ENCODE peak calls at places on chromosomes 4 and X, in ten cellular contexts. W is kidney epithelial cell; T is body of pancreas; J is MCF 10A; U is AG09319; I is tibial nerve; H is left ventricle myocardium inferior; B is OCI-LY7; L is astrocyte of the spinal cord; K is activated CD8-positive, alpha-beta T cell treated with anti-CD3 and anti-CD28 coated beads for 36 hours. F is an unnamed sample.

GRCh38 chrX:38154818-38155217 is 65.9 kb downstream of the SRPX start:
- DNase-seq in W (no peak), T (no peak), J (no peak), U (no peak), I (no peak), H (no peak), B (no peak), L (no peak), K (no peak), F (no peak)

GRCh38 chrX:103734125-103734760 is 23.5 kb downstream of the TMEM31 start:
- DNase-seq in W (no peak), T (no peak), J (peak), U (no peak), I (no peak), H (no peak), B (no peak), L (no peak), K (peak), F (no peak)

GRCh38 chrX:31563792-31564191 is 492.0 kb upstream of the FTHL17 start:
- DNase-seq in W (no peak), T (no peak), J (no peak), U (no peak), I (no peak), H (no peak), B (no peak), L (no peak), K (no peak), F (no peak)

GRCh38 chrX:30663317-30663716 is 10.1 kb downstream of the GK start:
- DNase-seq in W (no peak), T (no peak), J (no peak), U (no peak), I (no peak), H (no peak), B (no peak), L (no peak), K (no peak), F (no peak)

GRCh38 chr4:55931833-55932232 is 16.9 kb upstream of the CEP135 start:
- DNase-seq in W (no peak), T (no peak), J (no peak), U (no peak), I (no peak), H (no peak), B (no peak), L (no peak), K (no peak), F (no peak)

GRCh38 chr4:125011646-125012045 is 299.1 kb upstream of the ANKRD50 start:
- DNase-seq in W (no peak), T (no peak), J (no peak), U (no peak), I (no peak), H (no peak), B (no peak), L (no peak), K (no peak), F (no peak)

GRCh38 chrX:49876750-49877149 is 2.5 kb upstream of the USP27X start:
- DNase-seq in W (no peak), T (peak), J (peak), U (no peak), I (no peak), H (no peak), B (peak), L (peak), K (peak), F (peak)

GRCh38 chrX:139924696-139925094 is 8.2 kb downstream of the ATP11C start:
- DNase-seq in W (no peak), T (no peak), J (no peak), U (no peak), I (no peak), H (no peak), B (no peak), L (no peak), K (no peak), F (no peak)

GRCh38 chrX:11750051-11750450 is 8.0 kb upstream of the MSL3 start:
- DNase-seq in W (no peak), T (no peak), J (peak), U (no peak), I (no peak), H (no peak), B (no peak), L (no peak), K (no peak), F (no peak)

GRCh38 chr4:113604955-113605354 is 156.6 kb downstream of the CAMK2D start:
- DNase-seq in W (no peak), T (no peak), J (no peak), U (no peak), I (no peak), H (no peak), B (no peak), L (no peak), K (no peak), F (no peak)

GRCh38 chr4:55670695-55671094 is 34.6 kb upstream of the NMU start:
- DNase-seq in W (no peak), T (no peak), J (no peak), U (no peak), I (no peak), H (no peak), B (no peak), L (no peak), K (no peak), F (no peak)

GRCh38 chr4:26434030-26434639 is 56.1 kb downstream of the CCKAR start:
- DNase-seq in W (no peak), T (no peak), J (no peak), U (no peak), I (no peak), H (no peak), B (no peak), L (no peak), K (no peak), F (no peak)

GRCh38 chrX:141903400-141904155 is at the start of gene MAGEC1:
- DNase-seq in W (no peak), T (no peak), J (no peak), U (no peak), I (no peak), H (no peak), B (no peak), L (no peak), K (no peak), F (no peak)

GRCh38 chrX:130999360-130999759 is 58.8 kb upstream of the ARHGAP36 start:
- DNase-seq in W (no peak), T (no peak), J (no peak), U (no peak), I (no peak), H (no peak), B (no peak), L (no peak), K (no peak), F (no peak)

GRCh38 chrX:10119399-10119990 is 37.3 kb upstream of the CLCN4 start:
- DNase-seq in W (peak), T (peak), J (peak), U (peak), I (peak), H (no peak), B (peak), L (peak), K (peak), F (peak)

GRCh38 chrX:50877310-50877709 is 33.2 kb upstream of the BMP15 start:
- DNase-seq in W (no peak), T (no peak), J (peak), U (no peak), I (no peak), H (no peak), B (no peak), L (peak), K (no peak), F (no peak)

GRCh38 chr4:1249731-1250526 is 999 bp upstream of the CTBP1 start:
- DNase-seq in W (no peak), T (peak), J (no peak), U (no peak), I (no peak), H (no peak), B (no peak), L (peak), K (peak), F (no peak)

GRCh38 chrX:21691512-21692018 is 33.4 kb upstream of the KLHL34 start:
- DNase-seq in W (no peak), T (no peak), J (no peak), U (no peak), I (no peak), H (no peak), B (no peak), L (no peak), K (peak), F (no peak)

DNA sequence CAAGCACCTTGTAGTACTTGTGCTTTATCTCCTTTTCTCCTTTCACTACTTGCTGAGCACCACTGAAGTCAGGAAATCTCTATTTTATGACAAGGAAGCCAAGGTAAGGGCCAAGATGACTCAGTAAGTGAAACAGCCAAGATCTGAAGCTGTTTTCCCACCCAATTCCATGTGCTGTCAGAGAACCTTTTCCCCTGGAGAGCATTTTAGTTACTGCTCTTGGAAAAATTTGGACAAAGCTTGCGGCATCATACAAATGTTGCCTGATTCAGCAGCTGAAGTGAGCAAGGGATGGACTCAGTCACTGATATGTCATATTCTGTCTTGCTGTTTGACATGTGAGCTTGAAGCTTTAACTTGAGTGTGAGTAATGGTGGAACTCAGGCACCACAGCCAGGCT is 391.4 kb downstream of the RAB28 start:
- DNase-seq in W (no peak), T (no peak), J (peak), U (no peak), I (no peak), H (no peak), B (no peak), L (peak), K (no peak), F (no peak)
- TF ChIP-seq CTCF in W (no peak), T (no peak), J (no peak), U (no peak), I (no peak), H (no peak), B (no peak), L (no peak), K (no peak), F (no peak)

DNA sequence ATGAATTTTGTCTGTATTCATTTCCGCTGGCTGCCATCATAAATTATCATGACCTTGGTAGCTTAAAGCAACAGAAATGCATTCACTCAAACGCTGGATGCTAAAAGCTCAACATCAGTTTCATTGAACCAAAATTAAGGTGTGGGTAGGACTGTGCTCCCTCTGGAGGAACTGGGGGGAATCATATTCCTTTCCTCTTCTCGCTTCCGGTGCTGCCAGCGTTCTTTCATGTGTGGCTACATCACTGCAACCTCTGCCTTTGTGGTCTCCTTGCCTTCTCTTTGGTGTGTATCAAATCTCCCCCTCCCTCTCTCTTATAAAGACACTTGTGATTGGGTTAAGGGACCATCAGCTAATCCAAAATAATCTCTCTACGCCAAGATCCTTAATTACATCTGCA is 39.5 kb downstream of the NEIL3 start:
- DNase-seq in W (no peak), T (no peak), J (no peak), U (no peak), I (no peak), H (no peak), B (no peak), L (no peak), K (no peak), F (no peak)
- TF ChIP-seq CTCF in W (no peak), T (no peak), J (no peak), U (no peak), I (no peak), H (no peak), B (no peak), L (no peak), K (no peak), F (no peak)

GRCh38 chr4:41304221-41304620 is 47.5 kb downstream of the UCHL1 start:
- DNase-seq in W (no peak), T (peak), J (peak), U (no peak), I (no peak), H (no peak), B (no peak), L (no peak), K (no peak), F (no peak)
- TF ChIP-seq CTCF in W (no peak), T (no peak), J (no peak), U (no peak), I (no peak), H (no peak), B (no peak), L (no peak), K (no peak), F (no peak)

DNA sequence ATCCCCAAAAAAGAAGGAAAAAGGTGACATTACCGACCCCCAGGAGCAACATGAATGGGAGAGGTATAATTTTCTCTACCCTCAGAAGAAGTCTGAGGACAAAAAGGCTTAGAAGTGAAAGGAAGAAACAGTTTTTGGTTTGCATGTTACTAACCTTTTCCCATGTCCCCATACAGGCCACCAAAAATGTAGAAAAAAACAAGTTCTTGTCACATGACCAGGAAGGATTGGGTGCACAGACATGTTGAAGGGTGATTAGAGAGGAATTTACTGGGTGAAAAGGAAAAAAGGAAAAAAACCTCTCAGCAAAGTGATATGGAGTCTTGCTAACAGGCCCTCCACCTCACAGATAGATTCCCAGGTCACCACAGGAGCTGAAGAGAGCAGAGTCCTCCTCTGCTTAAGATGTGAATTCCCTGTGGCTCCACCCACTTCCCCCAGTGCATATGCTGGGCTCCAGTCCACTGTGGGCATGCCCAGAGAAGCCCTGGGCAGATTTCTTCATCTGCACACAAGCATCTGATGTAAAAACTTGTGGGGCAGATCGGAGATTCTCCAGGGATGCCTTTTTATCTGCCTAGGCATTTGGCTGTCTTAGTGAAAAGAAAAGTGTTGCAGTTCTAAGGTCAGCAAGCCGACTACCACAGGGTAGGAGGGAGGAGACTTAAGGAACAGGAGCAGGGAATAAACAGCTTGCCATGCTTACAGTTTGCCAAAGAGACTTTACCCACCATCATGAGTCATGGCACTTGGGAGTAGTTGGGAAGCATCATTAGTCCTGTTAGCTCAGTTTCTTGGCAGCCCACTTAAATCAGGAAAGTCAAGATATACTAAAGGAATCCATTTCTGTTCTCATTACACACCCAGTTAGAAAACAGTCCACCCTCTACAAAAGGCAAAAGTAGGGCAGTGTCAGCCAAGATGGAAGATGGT is 25.0 kb upstream of the PASD1 start:
- DNase-seq in W (no peak), T (no peak), J (peak), U (no peak), I (no peak), H (no peak), B (no peak), L (no peak), K (no peak), F (no peak)
- TF ChIP-seq CTCF in W (no peak), T (no peak), J (no peak), U (no peak), I (no peak), H (no peak), B (no peak), L (no peak), K (no peak), F (no peak)

DNA sequence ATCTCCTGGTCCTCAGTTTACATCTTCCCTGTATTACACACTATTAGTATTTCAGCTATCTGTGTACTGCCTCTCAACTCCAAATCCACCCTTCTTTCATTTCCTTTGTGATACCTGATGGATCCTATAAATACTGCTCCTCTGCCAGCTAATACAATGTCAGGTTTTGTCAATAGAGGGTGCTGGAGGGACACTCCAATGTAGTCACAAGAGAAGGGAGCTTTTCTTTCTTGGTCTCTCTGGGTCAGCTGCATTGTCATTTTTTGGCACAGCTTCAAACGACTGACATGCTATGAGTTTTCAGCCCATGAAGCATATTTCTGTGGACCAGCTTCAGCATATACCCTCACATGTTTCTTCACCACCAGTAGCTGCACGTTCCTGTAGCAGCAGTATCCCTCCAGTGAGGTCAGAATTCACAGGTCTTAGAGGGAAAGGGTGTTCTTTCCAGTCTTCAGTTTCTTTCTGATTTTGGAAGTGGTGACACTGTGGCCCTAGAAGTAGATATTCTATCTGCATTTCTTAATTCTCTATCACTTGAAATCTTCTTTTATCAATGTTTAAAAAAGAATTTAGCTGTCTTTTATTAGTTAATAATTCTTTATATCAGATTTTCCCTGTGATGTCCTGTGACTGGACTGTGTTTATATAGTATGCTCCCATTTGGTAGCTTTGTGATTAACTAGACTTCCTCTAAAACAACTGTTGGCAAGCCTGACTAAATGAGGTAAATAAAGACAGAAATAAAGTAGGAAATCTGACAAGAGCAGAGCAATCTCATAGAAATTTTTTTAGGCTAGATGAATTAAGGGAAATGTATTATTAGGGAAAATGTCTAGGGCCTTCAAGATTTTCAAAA is 60.6 kb downstream of the GABRA2 start:
- DNase-seq in W (peak), T (peak), J (peak), U (no peak), I (no peak), H (no peak), B (peak), L (peak), K (peak), F (peak)
- TF ChIP-seq CTCF in W (peak), T (no peak), J (peak), U (no peak), I (peak), H (peak), B (peak), L (peak), K (no peak), F (no peak)

GRCh38 chr4:38675167-38676121 is 11.4 kb downstream of the KLF3 start:
- DNase-seq in W (no peak), T (peak), J (peak), U (no peak), I (peak), H (peak), B (peak), L (peak), K (peak), F (peak)
- TF ChIP-seq CTCF in W (peak), T (peak), J (peak), U (peak), I (peak), H (peak), B (peak), L (peak), K (peak), F (peak)

GRCh38 chrX:75155830-75156525 is at the start of gene ABCB7:
- DNase-seq in W (peak), T (peak), J (peak), U (peak), I (peak), H (peak), B (peak), L (peak), K (peak), F (peak)
- TF ChIP-seq CTCF in W (peak), T (no peak), J (no peak), U (peak), I (peak), H (peak), B (no peak), L (peak), K (no peak), F (no peak)

GRCh38 chr4:82562553-82562854 is 716 bp upstream of the TMEM150C start:
- DNase-seq in W (no peak), T (no peak), J (no peak), U (no peak), I (no peak), H (no peak), B (no peak), L (no peak), K (no peak), F (no peak)

GRCh38 chr4:82567444-82567843 is 5.7 kb upstream of the TMEM150C start:
- DNase-seq in W (no peak), T (no peak), J (no peak), U (no peak), I (no peak), H (no peak), B (no peak), L (no peak), K (no peak), F (no peak)

GRCh38 chr4:82560853-82561744 is 689 bp downstream of the TMEM150C start:
- DNase-seq in W (no peak), T (no peak), J (no peak), U (no peak), I (no peak), H (no peak), B (no peak), L (no peak), K (no peak), F (peak)

GRCh38 chr4:82559735-82560120 is 2.1 kb downstream of the TMEM150C start:
- DNase-seq in W (no peak), T (no peak), J (no peak), U (no peak), I (no peak), H (no peak), B (no peak), L (no peak), K (no peak), F (no peak)

GRCh38 chr4:82561745-82562552 is at the start of gene TMEM150C:
- DNase-seq in W (no peak), T (peak), J (peak), U (no peak), I (no peak), H (peak), B (no peak), L (peak), K (peak), F (peak)
- TF ChIP-seq CTCF in W (no peak), T (no peak), J (no peak), U (no peak), I (peak), H (peak), B (no peak), L (peak), K (no peak), F (no peak)

GRCh38 chrX:45368705-45369104 is 168.0 kb upstream of the DIPK2B start:
- DNase-seq in W (no peak), T (no peak), J (no peak), U (no peak), I (no peak), H (no peak), B (no peak), L (no peak), K (no peak), F (no peak)
- TF ChIP-seq CTCF in W (no peak), T (no peak), J (no peak), U (no peak), I (no peak), H (no peak), B (no peak), L (no peak), K (no peak), F (no peak)

F was measured in Calu3.